ENCODE peak calls at places on chromosomes 2 and 18, in ten cellular contexts. F, E, I, H, A, T, Z, K, R and B are unnamed samples.

GRCh38 chr2:45029215-45029614 is 20.0 kb upstream of the SIX2 start:
- DNase-seq in F (no peak), E (no peak), I (no peak), H (no peak), A (no peak), T (no peak), Z (no peak), K (no peak), R (no peak), B (no peak)

GRCh38 chr2:230473378-230473777 is 57.4 kb downstream of the SP100 start:
- DNase-seq in F (no peak), E (no peak), I (no peak), H (no peak), A (no peak), T (no peak), Z (no peak), K (no peak), R (no peak), B (peak; percentile 22)

GRCh38 chr2:220966636-220967035 is 605.5 kb downstream of the EPHA4 start:
- DNase-seq in F (no peak), E (no peak), I (no peak), H (no peak), A (no peak), T (no peak), Z (peak; percentile 91), K (no peak), R (no peak), B (no peak)

GRCh38 chr18:2070636-2071035 is 500.7 kb downstream of the METTL4 start:
- DNase-seq in F (no peak), E (no peak), I (no peak), H (no peak), A (peak; percentile 44), T (no peak), Z (no peak), K (no peak), R (no peak), B (no peak)

GRCh38 chr2:68721482-68722071 is 13.0 kb upstream of the ARHGAP25 start:
- DNase-seq in F (no peak), E (no peak), I (no peak), H (no peak), A (peak; percentile 60), T (peak; percentile 35), Z (no peak), K (no peak), R (peak; percentile 68), B (peak; percentile 61)

GRCh38 chr2:160108231-160108630 is 45.8 kb upstream of the PLA2R1 start:
- DNase-seq in F (no peak), E (no peak), I (no peak), H (no peak), A (no peak), T (no peak), Z (no peak), K (no peak), R (no peak), B (no peak)

GRCh38 chr18:11759456-11759855 is 70.4 kb downstream of the GNAL start:
- DNase-seq in F (no peak), E (no peak), I (no peak), H (no peak), A (no peak), T (no peak), Z (no peak), K (no peak), R (no peak), B (no peak)

GRCh38 chr18:63137999-63138448 is 181.5 kb downstream of the BCL2 start:
- DNase-seq in F (no peak), E (no peak), I (peak; percentile 88), H (no peak), A (no peak), T (no peak), Z (no peak), K (no peak), R (no peak), B (no peak)

GRCh38 chr2:726158-726557 is 49.0 kb upstream of the TMEM18 start:
- DNase-seq in F (no peak), E (no peak), I (no peak), H (no peak), A (no peak), T (no peak), Z (no peak), K (no peak), R (no peak), B (no peak)

GRCh38 chr2:32010670-32011565 is at the start of gene MEMO1:
- DNase-seq in F (peak; percentile 89), E (peak; percentile 98), I (peak; percentile 99), H (peak; percentile 96), A (peak; percentile 92), T (peak; percentile 95), Z (peak; percentile 92), K (peak; percentile 94), R (peak; percentile 83), B (peak; percentile 99)

GRCh38 chr2:32008811-32009478 is 1.9 kb downstream of the MEMO1 start:
- DNase-seq in F (no peak), E (no peak), I (peak; percentile 75), H (no peak), A (no peak), T (peak; percentile 16), Z (peak; percentile 51), K (no peak), R (no peak), B (peak; percentile 37)

GRCh38 chr2:32011566-32011960 is 755 bp upstream of the MEMO1 start:
- DNase-seq in F (no peak), E (no peak), I (peak; percentile 74), H (no peak), A (no peak), T (no peak), Z (no peak), K (no peak), R (no peak), B (peak; percentile 57)

GRCh38 chr2:32006992-32007391 is 3.8 kb downstream of the MEMO1 start:
- DNase-seq in F (no peak), E (no peak), I (no peak), H (no peak), A (no peak), T (no peak), Z (no peak), K (no peak), R (no peak), B (no peak)

DNA sequence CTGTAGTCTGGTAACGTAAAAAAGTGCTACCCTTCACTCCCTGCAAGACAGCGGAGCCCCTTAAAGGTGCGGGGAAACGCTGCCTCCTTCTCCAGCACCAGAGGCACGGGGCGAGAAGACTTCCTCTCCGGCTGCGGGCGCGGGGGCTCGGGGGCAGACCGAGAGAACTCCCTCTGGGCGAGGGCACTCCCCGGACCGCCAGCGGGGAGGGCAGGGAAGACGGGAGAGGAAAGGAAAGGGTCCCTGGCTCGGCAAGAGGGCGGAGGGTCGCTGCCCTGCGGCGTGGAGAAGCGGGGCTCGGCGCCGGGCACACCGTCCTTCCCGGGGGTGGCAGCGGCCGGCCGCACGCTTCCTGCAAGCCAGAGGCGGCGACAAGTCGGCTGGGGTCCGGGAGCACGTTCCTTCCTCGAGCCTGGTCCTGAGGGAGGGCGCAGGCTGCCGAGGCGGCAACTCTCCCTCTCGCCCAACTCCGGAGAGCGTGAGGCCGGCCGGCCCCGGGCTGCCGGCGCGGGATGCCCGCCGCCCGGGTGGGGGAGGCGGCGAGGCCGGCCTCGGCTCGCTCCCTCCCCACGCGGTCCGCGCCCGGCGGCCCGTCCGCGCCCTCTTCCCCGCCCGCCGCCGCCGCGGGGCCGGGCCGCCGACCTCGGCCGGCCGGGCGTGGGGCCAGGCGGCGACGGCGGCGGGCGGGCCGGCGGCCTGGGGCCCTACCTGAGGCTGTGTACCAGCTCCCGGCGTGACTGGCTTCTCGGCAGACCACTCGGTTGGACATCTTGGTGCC is 1.1 kb downstream of the MEMO1 start:
- DNase-seq in F (peak; percentile 20), E (no peak), I (peak; percentile 93), H (peak; percentile 75), A (peak; percentile 33), T (peak; percentile 42), Z (no peak), K (peak; percentile 43), R (no peak), B (peak; percentile 75)
- TF ChIP-seq POLR2A in F (no peak), E (no peak), I (no peak), H (peak; percentile 45), A (no peak), T (no peak), Z (no peak), K (no peak), R (no peak), B (no peak)

GRCh38 chr2:54336136-54336976 is 80.3 kb upstream of the TSPYL6 start:
- DNase-seq in F (no peak), E (no peak), I (no peak), H (no peak), A (no peak), T (no peak), Z (peak; percentile 92), K (no peak), R (no peak), B (no peak)
- TF ChIP-seq POLR2A in F (no peak), E (no peak), I (no peak), H (no peak), A (no peak), T (no peak), Z (no peak), K (no peak), R (no peak), B (no peak)

GRCh38 chr2:97995734-97996624 is at the start of gene TMEM131:
- DNase-seq in F (peak; percentile 91), E (peak; percentile 87), I (peak; percentile 98), H (peak; percentile 97), A (peak; percentile 96), T (peak; percentile 96), Z (peak; percentile 93), K (peak; percentile 95), R (peak; percentile 89), B (peak; percentile 98)
- TF ChIP-seq POLR2A in F (peak; percentile 72), E (peak; percentile 95), I (no peak), H (peak; percentile 83), A (no peak), T (peak; percentile 68), Z (no peak), K (peak; percentile 73), R (peak; percentile 24), B (peak; percentile 42)

GRCh38 chr2:27627963-27628766 is 647 bp downstream of the CCDC121 start:
- DNase-seq in F (no peak), E (peak; percentile 25), I (no peak), H (no peak), A (no peak), T (no peak), Z (peak; percentile 96), K (peak; percentile 14), R (peak; percentile 18), B (peak; percentile 77)
- TF ChIP-seq POLR2A in F (no peak), E (no peak), I (no peak), H (no peak), A (no peak), T (no peak), Z (no peak), K (no peak), R (no peak), B (no peak)

GRCh38 chr18:59573962-59574361 is 123.3 kb downstream of the CCBE1 start:
- DNase-seq in F (no peak), E (no peak), I (no peak), H (no peak), A (no peak), T (no peak), Z (no peak), K (no peak), R (no peak), B (no peak)

GRCh38 chr18:59575995-59576394 is 121.2 kb downstream of the CCBE1 start:
- DNase-seq in F (no peak), E (no peak), I (no peak), H (no peak), A (no peak), T (no peak), Z (no peak), K (no peak), R (no peak), B (no peak)

GRCh38 chr18:59582395-59582794 is 114.8 kb downstream of the CCBE1 start:
- DNase-seq in F (no peak), E (no peak), I (no peak), H (no peak), A (no peak), T (no peak), Z (no peak), K (no peak), R (no peak), B (no peak)

GRCh38 chr18:59579509-59579908 is 117.7 kb downstream of the CCBE1 start:
- DNase-seq in F (no peak), E (no peak), I (no peak), H (no peak), A (no peak), T (no peak), Z (no peak), K (no peak), R (no peak), B (no peak)
- TF ChIP-seq POLR2A in F (no peak), E (no peak), I (no peak), H (no peak), A (no peak), T (no peak), Z (no peak), K (no peak), R (no peak), B (no peak)